ENCODE peak calls at places on chromosome 2, in four cellular contexts. N is tibial nerve, G is H1, S is lower leg skin. E is an unnamed sample.
A peak's percentile ranks its signal among the peaks of the same experiment; 100 is the strongest.

GRCh38 chr2:161570424-161571050 is 53.7 kb upstream of the SLC4A10 start:
- DNase-seq in N (no peak), G (no peak), S (no peak), E (no peak)

GRCh38 chr2:88265352-88265960 is 95.3 kb downstream of the THNSL2 start:
- DNase-seq in N (peak; percentile 6), G (no peak), S (no peak), E (no peak)

GRCh38 chr2:238424313-238424700 is 2.4 kb upstream of the ASB1 start:
- DNase-seq in N (no peak), G (no peak), S (no peak), E (no peak)

GRCh38 chr2:76188334-76188733 is 477.6 kb upstream of the GCFC2 start:
- DNase-seq in N (no peak), G (no peak), S (no peak), E (no peak)

GRCh38 chr2:114281188-114281587 is 161.3 kb upstream of the DPP10 start:
- DNase-seq in N (no peak), G (no peak), S (no peak), E (no peak)

GRCh38 chr2:55490554-55490953 is 29.0 kb upstream of the CFAP36 start:
- DNase-seq in N (peak; percentile 66), G (no peak), S (no peak), E (no peak)

GRCh38 chr2:239208470-239209180 is 192.2 kb downstream of the HDAC4 start:
- DNase-seq in N (no peak), G (no peak), S (no peak), E (no peak)

GRCh38 chr2:241519669-241520068 is 11.3 kb upstream of the STK25 start:
- DNase-seq in N (no peak), G (no peak), S (no peak), E (no peak)

GRCh38 chr2:215773728-215774127 is 239.6 kb downstream of the MREG start:
- DNase-seq in N (peak; percentile 34), G (no peak), S (no peak), E (no peak)

GRCh38 chr2:40097691-40098376 is 318.8 kb upstream of the THUMPD2 start:
- DNase-seq in N (no peak), G (no peak), S (no peak), E (no peak)

GRCh38 chr2:72673279-72673678 is 152.6 kb downstream of the EXOC6B start:
- DNase-seq in N (no peak), G (no peak), S (no peak), E (no peak)

GRCh38 chr2:120770176-120770575 is 34.5 kb downstream of the GLI2 start:
- DNase-seq in N (no peak), G (no peak), S (peak; percentile 43), E (no peak)

GRCh38 chr2:230865766-230866703 is 1.3 kb downstream of the ITM2C start:
- DNase-seq in N (no peak), G (peak; percentile 64), S (no peak), E (no peak)

GRCh38 chr2:101805146-101806088 is 107.9 kb downstream of the MAP4K4 start:
- DNase-seq in N (no peak), G (no peak), S (no peak), E (no peak)

GRCh38 chr2:197184959-197185586 is 125.5 kb downstream of the ANKRD44 start:
- DNase-seq in N (no peak), G (no peak), S (peak; percentile 88), E (no peak)

GRCh38 chr2:231696004-231696367 is 12.3 kb upstream of the PTMA start:
- DNase-seq in N (peak; percentile 93), G (no peak), S (peak; percentile 91), E (no peak)

GRCh38 chr2:239744706-239745340 is 280.3 kb downstream of the NDUFA10 start:
- DNase-seq in N (no peak), G (no peak), S (no peak), E (no peak)

GRCh38 chr2:46815121-46815802 is 100.3 kb downstream of the MCFD2 start:
- DNase-seq in N (no peak), G (peak; percentile 43), S (peak; percentile 76), E (no peak)

GRCh38 chr2:120470041-120470716 is 124.2 kb downstream of the INHBB start:
- DNase-seq in N (peak; percentile 66), G (no peak), S (peak; percentile 96), E (no peak)

GRCh38 chr2:104375206-104375605 is 478.7 kb upstream of the POU3F3 start:
- DNase-seq in N (no peak), G (no peak), S (no peak), E (no peak)

GRCh38 chr2:187543488-187543887 is 10.7 kb downstream of the TFPI start:
- DNase-seq in N (no peak), G (no peak), S (no peak), E (no peak)

GRCh38 chr2:171505374-171505773 is 16.9 kb upstream of the CYBRD1 start:
- DNase-seq in N (no peak), G (no peak), S (no peak), E (no peak)

GRCh38 chr2:174959787-174960186 is 45.4 kb downstream of the CHN1 start:
- DNase-seq in N (no peak), G (no peak), S (no peak), E (no peak)

GRCh38 chr2:62077239-62077638 is 118.7 kb upstream of the B3GNT2 start:
- DNase-seq in N (no peak), G (no peak), S (no peak), E (no peak)

GRCh38 chr2:72793798-72794447 is 31.9 kb downstream of the EXOC6B start:
- DNase-seq in N (no peak), G (no peak), S (no peak), E (no peak)

GRCh38 chr2:213001285-213001910 is 150.0 kb downstream of the IKZF2 start:
- DNase-seq in N (no peak), G (no peak), S (no peak), E (no peak)

GRCh38 chr2:84297155-84297554 is 161.9 kb downstream of the SUCLG1 start:
- DNase-seq in N (no peak), G (no peak), S (no peak), E (no peak)

GRCh38 chr2:235030936-235031335 is 79.1 kb downstream of the SH3BP4 start:
- DNase-seq in N (no peak), G (no peak), S (no peak), E (no peak)

GRCh38 chr2:31979966-31980365 is 30.8 kb downstream of the MEMO1 start:
- DNase-seq in N (no peak), G (no peak), S (no peak), E (no peak)

GRCh38 chr2:10159486-10160160 is 37.1 kb downstream of the RRM2 start:
- DNase-seq in N (no peak), G (no peak), S (no peak), E (no peak)

GRCh38 chr2:216903470-216903869 is 43.6 kb upstream of the TNP1 start:
- DNase-seq in N (no peak), G (no peak), S (no peak), E (no peak)

GRCh38 chr2:177660742-177661141 is 268.2 kb downstream of the AGPS start:
- DNase-seq in N (no peak), G (no peak), S (no peak), E (no peak)

GRCh38 chr2:53777134-53777533 is 9.5 kb downstream of the CHAC2 start:
- DNase-seq in N (no peak), G (no peak), S (no peak), E (no peak)

GRCh38 chr2:122112633-122113032 is 357.2 kb downstream of the TSN start:
- DNase-seq in N (no peak), G (no peak), S (no peak), E (no peak)

DNA sequence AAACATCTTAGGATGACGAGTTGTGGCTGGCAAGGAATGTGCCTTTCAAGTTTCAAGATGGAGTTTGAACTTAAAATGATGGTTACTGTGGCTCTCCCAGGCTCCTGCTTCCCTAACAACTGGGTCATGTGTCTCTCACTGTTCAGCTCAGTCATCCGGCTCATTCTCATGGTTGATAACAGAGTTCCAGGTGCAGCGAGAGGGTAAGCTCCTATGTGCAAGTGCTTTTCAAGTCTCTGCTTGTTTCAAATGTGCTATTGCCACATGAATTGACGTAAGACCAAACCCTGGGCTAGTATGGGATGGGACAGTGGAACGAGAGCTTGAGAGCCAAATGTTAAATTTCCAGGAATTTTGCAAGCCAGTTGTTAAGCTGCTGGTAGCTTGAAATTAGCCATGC is 19.5 kb upstream of the PUM2 start:
- DNase-seq in N (no peak), G (no peak), S (peak; percentile 76), E (no peak)
- TF ChIP-seq POLR2A in N (no peak), G (no peak), S (no peak), E (no peak)

DNA sequence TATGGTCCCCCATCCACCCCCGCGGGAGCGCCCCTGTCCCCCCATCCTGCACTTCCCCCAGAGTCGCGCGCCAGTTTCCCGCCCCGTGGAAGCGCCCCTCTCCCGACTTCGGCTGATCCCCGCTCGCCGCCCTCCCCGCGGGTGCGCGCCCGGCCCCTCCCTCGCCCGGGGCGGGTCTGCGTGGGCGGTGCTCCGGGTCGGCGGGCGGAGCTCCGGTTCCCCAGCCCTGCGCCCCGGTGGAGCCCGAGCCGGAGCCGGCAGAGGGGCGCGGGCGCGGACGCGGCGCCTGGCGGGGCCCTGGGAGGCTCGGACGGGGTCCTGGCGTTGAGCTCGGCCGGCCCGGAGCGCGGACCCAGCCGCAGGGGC is at the start of gene SNTG2:
- DNase-seq in N (peak; percentile 11), G (peak; percentile 86), S (no peak), E (no peak)
- TF ChIP-seq POLR2A in N (no peak), G (peak; percentile 26), S (no peak), E (no peak)

DNA sequence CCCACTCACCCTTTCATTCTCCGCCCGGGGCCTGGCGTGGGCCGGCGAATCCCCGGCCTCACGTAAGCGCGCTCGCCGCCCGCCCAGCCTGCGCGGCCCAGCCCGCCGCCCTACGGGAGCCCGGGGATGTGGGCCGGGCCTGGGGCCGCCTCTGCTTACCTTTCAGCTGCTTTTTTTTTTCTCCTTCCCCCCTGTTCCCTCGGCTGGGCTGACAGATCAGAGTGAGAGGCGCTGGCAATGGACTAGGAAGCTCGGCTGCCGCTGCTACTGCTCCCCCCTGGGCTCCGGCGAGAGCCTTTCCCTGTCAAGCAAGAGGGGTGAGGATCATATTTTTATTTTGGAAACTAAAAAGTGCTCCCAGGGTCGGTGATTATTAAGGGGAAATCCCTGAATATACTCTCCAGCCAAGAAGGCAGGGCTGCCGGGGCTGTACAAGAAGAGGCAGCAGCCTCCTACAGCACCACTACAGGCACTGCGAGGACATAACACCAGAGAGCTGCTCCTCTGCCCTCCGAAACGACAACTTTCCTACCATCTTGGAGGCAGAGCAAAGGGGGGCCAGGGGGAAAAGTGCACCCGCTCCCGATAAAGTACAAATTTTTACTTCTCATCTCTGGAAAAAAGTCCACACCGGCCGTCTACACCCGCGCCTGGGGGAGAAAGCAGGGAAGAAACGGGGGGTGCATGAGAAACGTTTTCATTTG is at the start of gene INO80D:
- DNase-seq in N (peak; percentile 76), G (peak; percentile 74), S (peak; percentile 94), E (peak; percentile 30)
- TF ChIP-seq POLR2A in N (no peak), G (peak; percentile 74), S (no peak), E (peak; percentile 75)

DNA sequence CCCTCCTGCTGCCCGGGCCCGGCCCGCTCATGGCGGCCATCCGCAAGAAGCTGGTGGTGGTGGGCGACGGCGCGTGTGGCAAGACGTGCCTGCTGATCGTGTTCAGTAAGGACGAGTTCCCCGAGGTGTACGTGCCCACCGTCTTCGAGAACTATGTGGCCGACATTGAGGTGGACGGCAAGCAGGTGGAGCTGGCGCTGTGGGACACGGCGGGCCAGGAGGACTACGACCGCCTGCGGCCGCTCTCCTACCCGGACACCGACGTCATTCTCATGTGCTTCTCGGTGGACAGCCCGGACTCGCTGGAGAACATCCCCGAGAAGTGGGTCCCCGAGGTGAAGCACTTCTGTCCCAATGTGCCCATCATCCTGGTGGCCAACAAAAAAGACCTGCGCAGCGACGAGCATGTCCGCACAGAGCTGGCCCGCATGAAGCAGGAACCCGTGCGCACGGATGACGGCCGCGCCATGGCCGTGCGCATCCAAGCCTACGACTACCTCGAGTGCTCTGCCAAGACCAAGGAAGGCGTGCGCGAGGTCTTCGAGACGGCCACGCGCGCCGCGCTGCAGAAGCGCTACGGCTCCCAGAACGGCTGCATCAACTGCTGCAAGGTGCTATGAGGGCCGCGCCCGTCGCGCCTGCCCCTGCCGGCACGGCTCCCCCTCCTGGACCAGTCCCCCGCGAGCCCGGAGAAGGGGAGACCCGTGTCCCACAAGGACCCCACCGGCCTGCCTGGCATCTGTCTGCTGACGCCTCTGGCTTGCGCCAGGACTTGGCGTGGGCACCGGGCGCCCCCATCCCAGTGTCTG is 767 bp downstream of the RHOB start:
- DNase-seq in N (no peak), G (peak; percentile 71), S (peak; percentile 89), E (no peak)
- TF ChIP-seq POLR2A in N (no peak), G (peak; percentile 53), S (no peak), E (peak; percentile 18)